ENCODE peak calls at places on chromosomes 12 and 14, in ten cellular contexts. Q, S, E, K, F, G, B, Z, O and M are unnamed samples.

GRCh38 chr12:132007041-132007440 is 57.3 kb downstream of the EP400 start:
- DNase-seq in G (no peak), S (no peak), O (no peak), F (no peak), Z (no peak), E (no peak), Q (no peak), K (no peak), B (no peak), M (no peak)

GRCh38 chr12:114681149-114681849 is 2.7 kb downstream of the TBX3 start:
- DNase-seq in G (no peak), Q (peak), F (peak), K (no peak), O (peak), Z (no peak), E (no peak), B (no peak), S (no peak), M (peak)

GRCh38 chr12:75979181-75979580 is 52.4 kb downstream of the PHLDA1 start:
- DNase-seq in S (peak), F (no peak), O (peak), Z (peak), G (no peak), E (no peak), Q (peak), B (no peak), K (no peak), M (peak)

GRCh38 chr14:77883479-77884238 is 83.8 kb downstream of the ADCK1 start:
- DNase-seq in G (peak), Z (no peak), K (no peak), S (no peak), O (no peak), F (no peak), Q (no peak), E (no peak), B (no peak), M (no peak)

GRCh38 chr12:109510196-109510595 is 32.8 kb downstream of the UBE3B start:
- DNase-seq in B (no peak), E (no peak), O (no peak), G (no peak), F (no peak), K (no peak), Z (no peak), Q (no peak), S (no peak), M (no peak)

GRCh38 chr12:116156614-116157013 is 120.9 kb downstream of the MED13L start:
- DNase-seq in K (no peak), S (no peak), B (no peak), E (no peak), Z (no peak), G (no peak), Q (no peak), F (no peak), O (no peak), M (no peak)

GRCh38 chr12:41419151-41419893 is 231.2 kb downstream of the PDZRN4 start:
- DNase-seq in O (no peak), B (no peak), F (no peak), S (no peak), Q (no peak), E (no peak), Z (no peak), K (no peak), G (no peak), M (no peak)

GRCh38 chr12:84653482-84653881 is 259.1 kb downstream of the SLC6A15 start:
- DNase-seq in O (no peak), B (no peak), Z (no peak), F (no peak), S (no peak), K (no peak), E (no peak), Q (peak), G (no peak), M (no peak)

GRCh38 chr14:92603309-92604257 is 90.0 kb downstream of the RIN3 start:
- DNase-seq in E (peak), Z (peak), O (peak), F (peak), K (no peak), B (no peak), G (peak), Q (peak), S (peak), M (peak)

GRCh38 chr14:21673718-21674117 is at the start of gene OR4E1:
- DNase-seq in K (no peak), G (no peak), S (no peak), Z (no peak), Q (no peak), B (no peak), E (no peak), F (no peak), O (no peak), M (no peak)

GRCh38 chr12:26712892-26713291 is 120.1 kb downstream of the ITPR2 start:
- DNase-seq in K (no peak), F (no peak), E (no peak), B (no peak), Q (no peak), S (no peak), Z (no peak), G (no peak), O (no peak), M (no peak)

GRCh38 chr14:100782516-100783320 is 43.2 kb upstream of the MEG3 start:
- DNase-seq in Q (no peak), S (no peak), B (no peak), G (no peak), O (no peak), K (no peak), F (no peak), Z (no peak), E (no peak), M (no peak)

GRCh38 chr14:99964979-99965378 is 100.2 kb upstream of the EVL start:
- DNase-seq in Q (no peak), Z (no peak), E (no peak), B (no peak), O (no peak), F (no peak), G (no peak), S (no peak), K (no peak), M (no peak)

GRCh38 chr12:52241205-52241842 is 8.3 kb downstream of the KRT7 start:
- DNase-seq in Z (no peak), B (no peak), G (no peak), O (no peak), K (no peak), E (no peak), F (no peak), S (no peak), Q (no peak), M (no peak)

GRCh38 chr14:96146131-96146771 is 58.4 kb upstream of the BDKRB2 start:
- DNase-seq in G (peak), Q (peak), F (peak), S (no peak), B (peak), O (peak), E (no peak), K (no peak), Z (no peak), M (peak)

GRCh38 chr12:108572166-108572790 is 9.9 kb downstream of the ISCU start:
- DNase-seq in Z (no peak), G (no peak), S (no peak), F (no peak), Q (no peak), E (no peak), O (no peak), K (no peak), B (no peak), M (no peak)

GRCh38 chr12:45475594-45475993 is 253.9 kb upstream of the ARID2 start:
- DNase-seq in K (no peak), F (no peak), S (no peak), O (no peak), B (no peak), Q (no peak), G (no peak), Z (no peak), E (no peak), M (no peak)

GRCh38 chr12:66329941-66330340 is 27.6 kb downstream of the HELB start:
- DNase-seq in E (no peak), S (no peak), Z (no peak), K (no peak), Q (peak), O (no peak), B (no peak), F (no peak), G (no peak), M (peak)

GRCh38 chr12:2682301-2683282 is 112.2 kb upstream of the FKBP4 start:
- DNase-seq in F (peak), Z (peak), Q (peak), E (peak), K (no peak), S (peak), O (peak), B (no peak), G (no peak), M (peak)

GRCh38 chr12:7108042-7108927 is 729 bp downstream of the C1RL start:
- DNase-seq in O (peak), B (peak), F (peak), E (peak), Q (peak), G (no peak), S (peak), K (peak), Z (peak), M (peak)